ENCODE peak calls at places on chromosomes 6 and 20, in six cellular contexts. K, X, C, O, R and V are unnamed samples. For H3K27me3 and H3K4me1, the result is how much of the 10 kb centered on the place peaks cover.

GRCh38 chr6:154615483-154616025 is 105.1 kb upstream of the CNKSR3 start:
- DNase-seq in C (peak), R (peak), X (peak), O (peak), K (peak), V (peak)

GRCh38 chr6:43871933-43872332 is 101.9 kb downstream of the VEGFA start:
- DNase-seq in O (no peak), R (no peak), C (peak), K (no peak), X (no peak), V (no peak)

GRCh38 chr6:34722451-34722850 is 25.9 kb upstream of the ILRUN start:
- DNase-seq in R (no peak), K (no peak), X (no peak), C (no peak), O (no peak), V (no peak)

GRCh38 chr6:8082954-8083858 is 19.0 kb upstream of the BLOC1S5 start:
- DNase-seq in O (no peak), K (peak), X (peak), R (no peak), C (no peak), V (no peak)

GRCh38 chr20:35237486-35237885 is 11.0 kb downstream of the MMP24 start:
- DNase-seq in K (no peak), R (no peak), O (no peak), C (no peak), X (no peak), V (no peak)

GRCh38 chr20:42346771-42347170 is 728.6 kb upstream of the CHD6 start:
- DNase-seq in K (no peak), C (no peak), O (no peak), X (no peak), R (no peak), V (no peak)

GRCh38 chr6:77466055-77467028 is 3.1 kb upstream of the HTR1B start:
- DNase-seq in X (no peak), O (peak), R (peak), K (peak), C (no peak), V (no peak)

GRCh38 chr6:71248306-71248705 is 40.3 kb upstream of the OGFRL1 start:
- DNase-seq in O (no peak), C (no peak), X (no peak), K (peak), R (no peak), V (peak)

GRCh38 chr6:45654673-45655072 is 276.9 kb upstream of the SUPT3H start:
- DNase-seq in X (no peak), O (no peak), K (peak), R (no peak), C (no peak), V (no peak)

GRCh38 chr6:166950443-166950821 is 5.9 kb downstream of the RNASET2 start:
- DNase-seq in K (no peak), C (no peak), O (no peak), R (no peak), X (no peak), V (no peak)

GRCh38 chr20:24838551-24839530 is 110.2 kb upstream of the CST7 start:
- DNase-seq in X (no peak), K (peak), C (no peak), R (peak), O (no peak), V (no peak)

GRCh38 chr20:24843443-24843715 is 105.7 kb upstream of the CST7 start:
- DNase-seq in C (no peak), X (no peak), R (no peak), K (no peak), O (no peak), V (no peak)

GRCh38 chr20:24837721-24838456 is 111.2 kb upstream of the CST7 start:
- DNase-seq in X (no peak), R (no peak), K (peak), O (no peak), C (no peak), V (no peak)

GRCh38 chr20:24840121-24840713 is 108.9 kb upstream of the CST7 start:
- DNase-seq in K (no peak), O (no peak), R (peak), C (no peak), X (no peak), V (no peak)

GRCh38 chr20:24842591-24843442 is 106.3 kb upstream of the CST7 start:
- DNase-seq in C (no peak), R (peak), X (no peak), O (no peak), K (no peak), V (no peak)
- H3K27me3 ChIP-seq in C (under half), R (under half), X (under half), O (under half), K (under half), V (under half)

DNA sequence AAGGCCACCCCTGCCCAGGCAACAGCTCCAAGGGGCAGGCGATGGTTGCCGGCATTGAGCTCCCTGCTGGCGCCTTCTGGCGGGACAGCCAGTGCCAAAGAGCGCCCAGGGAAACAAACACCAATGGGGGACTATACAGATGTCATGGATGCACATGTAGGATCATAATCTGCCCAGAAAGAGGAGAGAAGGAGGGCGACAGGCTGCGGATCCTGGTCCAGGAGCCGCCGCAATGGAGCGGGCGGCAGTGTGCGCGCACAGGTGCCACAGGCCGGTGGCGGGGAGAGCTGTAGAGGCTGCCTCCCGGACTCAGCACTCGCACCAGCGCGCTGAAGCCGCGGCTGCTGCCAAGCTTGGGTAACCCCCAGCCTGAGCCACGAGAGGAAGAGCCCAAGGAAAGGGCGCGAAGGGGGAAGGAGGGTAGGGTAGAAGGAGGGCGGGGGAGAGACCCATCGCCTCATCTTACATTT is 418 bp upstream of the FUT9 start:
- DNase-seq in R (peak), O (no peak), C (no peak), K (peak), X (no peak), V (no peak)
- H3K4me3 ChIP-seq in R (peak), O (no peak), C (no peak), K (no peak), X (no peak), V (no peak)

GRCh38 chr6:13277231-13277630 is 51.1 kb downstream of the TBC1D7 start:
- DNase-seq in X (no peak), K (no peak), C (no peak), O (no peak), R (no peak), V (no peak)
- H3K4me1 ChIP-seq in X (under half), K (under half), C (under half), O (under half), R (under half), V (under half)

GRCh38 chr20:51082988-51083387 is 60.1 kb upstream of the KCNG1 start:
- DNase-seq in K (no peak), C (no peak), O (no peak), R (no peak), X (no peak), V (no peak)

GRCh38 chr20:51083447-51083846 is 60.5 kb upstream of the KCNG1 start:
- DNase-seq in C (no peak), X (no peak), O (no peak), K (no peak), R (no peak), V (no peak)

GRCh38 chr20:51087306-51087705 is 64.4 kb upstream of the KCNG1 start:
- DNase-seq in K (no peak), R (no peak), X (no peak), C (no peak), O (no peak), V (no peak)

GRCh38 chr20:51085761-51086160 is 62.9 kb upstream of the KCNG1 start:
- DNase-seq in X (peak), R (no peak), K (no peak), C (no peak), O (no peak), V (no peak)

GRCh38 chr20:51084598-51084997 is 61.7 kb upstream of the KCNG1 start:
- DNase-seq in C (no peak), O (no peak), R (no peak), X (no peak), K (no peak), V (no peak)
- H3K27me3 ChIP-seq in C (under half), O (under half), R (under half), X (half or more), K (under half), V (under half)